ENCODE peak calls at places on chromosome 1, in seven cellular contexts. E is NCI-H1105; L is GM12865; G is non-pigmented ciliary epithelial cell; B is KBM-7; V is iPS-NIHi11; Y is activated gamma-delta T cell treated with anti-CD3 and anti-CD28 coated beads, Interleukin-2, amount 50 U/mL, for 16 hours. X is an unnamed sample.

GRCh38 chr1:200178340-200178739 is 150.8 kb downstream of the NR5A2 start:
- DNase-seq in V (no peak), G (no peak), E (no peak), B (no peak), L (no peak), Y (no peak), X (no peak)

GRCh38 chr1:172823534-172823933 is 164.6 kb downstream of the FASLG start:
- DNase-seq in B (no peak), Y (no peak), G (no peak), E (no peak), V (no peak), L (no peak), X (no peak)

GRCh38 chr1:98839840-98840239 is 164.8 kb downstream of the PLPPR5 start:
- DNase-seq in B (no peak), E (no peak), Y (no peak), G (no peak), L (no peak), V (no peak), X (no peak)

GRCh38 chr1:225626698-225627097 is 26.2 kb downstream of the ENAH start:
- DNase-seq in E (no peak), B (no peak), G (peak), Y (no peak), L (no peak), V (no peak), X (no peak)

GRCh38 chr1:183022202-183023145 is 746 bp upstream of the LAMC1 start:
- DNase-seq in B (peak), E (no peak), V (peak), Y (no peak), G (peak), L (peak), X (peak)

GRCh38 chr1:200893411-200893901 is 1.2 kb upstream of the INAVA start:
- DNase-seq in B (no peak), V (no peak), E (no peak), G (no peak), L (no peak), Y (no peak), X (no peak)

GRCh38 chr1:201527879-201528278 is 11.0 kb upstream of the NAV1 start:
- DNase-seq in V (no peak), E (no peak), Y (no peak), L (no peak), G (no peak), B (no peak), X (no peak)

GRCh38 chr1:211335507-211336157 is 9.0 kb downstream of the TRAF5 start:
- DNase-seq in B (peak), L (peak), Y (no peak), G (no peak), E (no peak), V (no peak), X (no peak)

GRCh38 chr1:54404939-54405880 is 984 bp downstream of the SSBP3 start:
- DNase-seq in E (peak), G (no peak), L (peak), B (no peak), V (no peak), Y (no peak), X (no peak)

GRCh38 chr1:109240158-109241152 is 8.9 kb upstream of the CELSR2 start:
- DNase-seq in V (peak), E (peak), L (no peak), G (no peak), B (peak), Y (no peak), X (no peak)

X was measured in pulmonary artery endothelial cell.